ENCODE peak calls at places on chromosome 13, in eight cellular contexts. V is esophagus muscularis mucosa, P is keratinocyte, Y is dorsolateral prefrontal cortex, W is AG04449, A is neural progenitor cell, C is AG04450, X is cardiac muscle cell. K is an unnamed sample.

GRCh38 chr13:75761373-75761772 is 125.2 kb downstream of the LMO7 start:
- DNase-seq in P (no peak), V (no peak), A (no peak), W (no peak), C (no peak), Y (no peak), X (no peak), K (no peak)

GRCh38 chr13:90493667-90494066 is 853.8 kb upstream of the MIR17HG start:
- DNase-seq in W (no peak), C (no peak), Y (no peak), P (no peak), X (no peak), A (no peak), V (no peak), K (peak; percentile 20)

GRCh38 chr13:114107686-114108081 is 24.7 kb downstream of the RASA3 start:
- DNase-seq in X (peak; percentile 80), P (no peak), W (no peak), C (peak; percentile 62), V (no peak), Y (peak; percentile 57), A (no peak), K (no peak)

GRCh38 chr13:103663996-103664395 is 597.8 kb upstream of the SLC10A2 start:
- DNase-seq in V (no peak), W (no peak), C (no peak), P (no peak), A (no peak), Y (no peak), X (no peak), K (peak; percentile 13)

GRCh38 chr13:110518571-110518970 is 43.0 kb downstream of the RAB20 start:
- DNase-seq in C (no peak), V (no peak), W (no peak), A (no peak), X (no peak), P (no peak), Y (no peak), K (no peak)

GRCh38 chr13:37755349-37755748 is 114.2 kb downstream of the TRPC4 start:
- DNase-seq in C (no peak), A (no peak), V (no peak), X (no peak), W (no peak), Y (no peak), P (no peak), K (no peak)

GRCh38 chr13:94435604-94436226 is 43.8 kb downstream of the DCT start:
- DNase-seq in A (peak; percentile 61), X (peak; percentile 74), C (peak; percentile 11), V (peak; percentile 14), Y (no peak), P (peak; percentile 5), W (no peak), K (no peak)

GRCh38 chr13:36713842-36714241 is 40.0 kb downstream of the SERTM1 start:
- DNase-seq in Y (no peak), P (no peak), V (no peak), C (no peak), X (peak; percentile 10), W (no peak), A (no peak), K (no peak)

GRCh38 chr13:28657784-28658538 is 969 bp upstream of the POMP start:
- DNase-seq in Y (no peak), X (peak; percentile 46), V (no peak), W (no peak), C (no peak), P (no peak), A (peak; percentile 15), K (no peak)

GRCh38 chr13:93655132-93655531 is 428.5 kb downstream of the GPC6 start:
- DNase-seq in Y (no peak), X (no peak), C (no peak), A (no peak), P (no peak), W (no peak), V (no peak), K (no peak)

GRCh38 chr13:57740719-57741118 is 109.2 kb downstream of the PCDH17 start:
- DNase-seq in V (no peak), Y (peak; percentile 70), P (no peak), C (no peak), X (no peak), W (no peak), A (no peak), K (no peak)

GRCh38 chr13:33351324-33351723 is 65.8 kb upstream of the STARD13 start:
- DNase-seq in V (no peak), W (no peak), X (peak; percentile 69), A (no peak), P (no peak), Y (no peak), C (no peak), K (peak; percentile 16)

GRCh38 chr13:25920277-25920676 is 131.5 kb downstream of the SHISA2 start:
- DNase-seq in A (no peak), V (no peak), C (no peak), X (no peak), W (no peak), Y (no peak), P (no peak), K (no peak)

GRCh38 chr13:113836917-113837553 is 26.8 kb downstream of the GAS6 start:
- DNase-seq in P (peak; percentile 73), W (peak; percentile 69), X (peak; percentile 77), C (peak; percentile 62), Y (no peak), V (no peak), A (no peak), K (no peak)

GRCh38 chr13:65854431-65854830 is 1375.7 kb downstream of the PCDH9 start:
- DNase-seq in P (no peak), C (no peak), X (no peak), Y (no peak), A (no peak), W (no peak), V (no peak), K (no peak)

GRCh38 chr13:66443926-66444325 is 786.2 kb downstream of the PCDH9 start:
- DNase-seq in C (no peak), P (no peak), X (no peak), W (no peak), Y (no peak), A (no peak), V (no peak), K (no peak)

GRCh38 chr13:79413521-79413920 is 7.5 kb upstream of the RBM26 start:
- DNase-seq in A (no peak), X (no peak), P (no peak), Y (no peak), C (no peak), V (no peak), W (no peak), K (no peak)

GRCh38 chr13:32473650-32474049 is 45.7 kb upstream of the N4BP2L1 start:
- DNase-seq in P (no peak), A (no peak), Y (no peak), W (no peak), C (no peak), V (no peak), X (no peak), K (no peak)

GRCh38 chr13:32408999-32409313 is 19.0 kb downstream of the N4BP2L1 start:
- DNase-seq in X (no peak), V (no peak), C (no peak), P (no peak), Y (no peak), W (no peak), A (no peak), K (no peak)

GRCh38 chr13:110485604-110486003 is 75.9 kb downstream of the RAB20 start:
- DNase-seq in P (no peak), A (peak; percentile 83), V (no peak), W (no peak), X (peak; percentile 17), C (no peak), Y (no peak), K (no peak)

GRCh38 chr13:71977028-71977427 is 110.0 kb upstream of the DACH1 start:
- DNase-seq in C (no peak), P (no peak), V (no peak), A (no peak), Y (no peak), X (no peak), W (no peak), K (no peak)

DNA sequence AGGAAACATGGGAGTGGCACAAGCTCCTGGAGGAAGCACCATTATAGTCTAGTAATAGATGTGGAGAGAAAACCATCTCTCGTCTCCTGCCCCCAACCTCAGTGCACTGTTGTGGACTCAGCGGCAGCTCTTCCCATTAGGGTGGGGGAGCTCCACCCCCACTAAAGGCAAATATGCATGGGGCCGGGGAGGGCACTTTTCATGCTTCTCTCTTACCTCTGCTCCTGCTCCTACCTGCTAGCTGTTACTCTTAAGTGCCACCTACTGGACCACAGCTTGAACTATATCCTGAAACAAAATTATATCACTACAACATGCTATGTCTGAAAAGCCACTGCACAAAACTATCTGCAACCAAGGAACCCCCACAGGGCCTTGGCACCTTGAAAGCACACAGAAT is 112.6 kb upstream of the DACH1 start:
- DNase-seq in P (no peak), A (peak; percentile 30), Y (no peak), W (no peak), C (no peak), V (no peak), X (no peak), K (no peak)
- TF ChIP-seq CTCF in P (no peak), A (peak; percentile 59), Y (no peak), W (no peak), C (no peak), V (no peak), X (no peak), K (peak; percentile 59)

DNA sequence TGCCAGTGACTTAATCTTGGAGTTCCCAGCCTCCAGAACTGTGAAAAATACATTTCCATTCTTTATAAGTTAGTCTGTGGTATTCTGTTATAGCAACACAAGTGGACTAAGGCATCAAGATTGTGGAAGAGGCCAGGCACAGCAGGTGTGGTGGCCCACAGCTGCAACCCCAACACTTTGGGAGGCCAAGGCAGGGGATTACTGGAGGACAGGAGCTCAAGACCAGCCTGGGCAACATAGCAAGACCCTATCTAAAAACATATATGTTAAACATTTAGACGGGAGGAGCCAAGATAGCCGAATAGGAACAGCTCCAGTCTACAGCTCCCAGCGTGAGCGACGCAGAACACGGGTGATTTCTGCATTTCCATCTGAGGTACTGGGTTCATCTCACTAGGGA is 310.4 kb downstream of the FOXO1 start:
- DNase-seq in C (no peak), W (no peak), V (no peak), P (no peak), Y (no peak), X (no peak), A (no peak), K (no peak)
- H3K4me3 ChIP-seq in C (no peak overlapping the region), W (no peak overlapping the region), V (no peak overlapping the region), P (no peak overlapping the region), Y (no peak overlapping the region), X (no peak overlapping the region), A (peak overlapping the region; percentile 28), K (no peak overlapping the region)

GRCh38 chr13:22735381-22735995 is 445.3 kb upstream of the SGCG start:
- DNase-seq in A (peak; percentile 30), V (no peak), W (no peak), P (no peak), C (no peak), X (peak; percentile 1), Y (no peak), K (no peak)
- TF ChIP-seq CTCF in A (peak; percentile 40), V (no peak), W (no peak), P (no peak), C (no peak), X (no peak), Y (no peak), K (peak; percentile 23)

DNA sequence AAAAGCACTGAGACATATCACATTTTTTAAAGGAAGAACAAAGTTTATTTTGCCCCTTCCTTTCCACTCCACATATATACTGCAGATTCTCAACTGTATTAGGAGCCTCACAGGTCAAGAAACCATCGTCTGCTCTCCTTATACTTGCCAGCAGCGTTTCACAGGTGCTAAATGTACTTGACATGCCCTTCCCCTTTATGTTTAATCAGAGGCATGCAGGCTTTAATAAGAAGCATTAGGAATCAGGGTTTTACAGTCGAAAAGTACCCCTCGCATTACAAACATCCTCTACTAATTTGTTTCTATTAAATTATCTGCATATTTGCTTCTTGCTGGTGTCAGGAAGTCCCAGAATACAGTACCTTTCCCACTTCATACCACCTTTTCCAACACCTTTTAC is 3.7 kb upstream of the RAP2A start:
- DNase-seq in X (no peak), Y (no peak), W (no peak), P (no peak), V (no peak), C (no peak), A (no peak), K (no peak)
- H3K4me3 ChIP-seq in X (no peak overlapping the region), Y (peak overlapping the region; percentile 92), W (no peak overlapping the region), P (no peak overlapping the region), V (no peak overlapping the region), C (no peak overlapping the region), A (peak overlapping the region; percentile 5), K (no peak overlapping the region)

K was measured in epithelial cell of proximal tubule.